ENCODE peak calls at places on chromosomes 4 and X, in six cellular contexts. One of them, this sample, is unnamed.

GRCh38 chr4:138680251-138680650 is 335.3 kb upstream of the NOCT start:
- DNase-seq in MM.1S: no peak
- DNase-seq in psoas muscle: no peak
- DNase-seq in neural progenitor cell: no peak
- DNase-seq in suprapubic skin: no peak
- DNase-seq in heart left ventricle: no peak
- DNase-seq in this sample: no peak

GRCh38 chr4:113978561-113979156 is 788 bp downstream of the ARSJ start:
- DNase-seq in neural progenitor cell: peak; percentile 15
- DNase-seq in psoas muscle: no peak
- DNase-seq in MM.1S: no peak
- DNase-seq in suprapubic skin: no peak
- DNase-seq in heart left ventricle: no peak
- DNase-seq in this sample: no peak

GRCh38 chr4:6772223-6772928 is 10.2 kb upstream of the KIAA0232 start:
- DNase-seq in MM.1S: no peak
- DNase-seq in suprapubic skin: no peak
- DNase-seq in heart left ventricle: no peak
- DNase-seq in neural progenitor cell: no peak
- DNase-seq in psoas muscle: no peak
- DNase-seq in this sample: no peak

GRCh38 chrX:24485976-24486680 is 21.0 kb downstream of the PDK3 start:
- DNase-seq in heart left ventricle: no peak
- DNase-seq in suprapubic skin: no peak
- DNase-seq in neural progenitor cell: peak; percentile 22
- DNase-seq in MM.1S: no peak
- DNase-seq in psoas muscle: no peak
- DNase-seq in this sample: no peak

GRCh38 chr4:122784261-122784660 is 42.4 kb upstream of the FGF2 start:
- DNase-seq in MM.1S: no peak
- DNase-seq in suprapubic skin: no peak
- DNase-seq in neural progenitor cell: no peak
- DNase-seq in heart left ventricle: no peak
- DNase-seq in psoas muscle: no peak
- DNase-seq in this sample: no peak

GRCh38 chrX:10099411-10099810 is 57.4 kb upstream of the CLCN4 start:
- DNase-seq in MM.1S: no peak
- DNase-seq in neural progenitor cell: no peak
- DNase-seq in suprapubic skin: no peak
- DNase-seq in heart left ventricle: no peak
- DNase-seq in psoas muscle: no peak
- DNase-seq in this sample: no peak

GRCh38 chr4:71206763-71207162 is 132.1 kb upstream of the SLC4A4 start:
- DNase-seq in MM.1S: no peak
- DNase-seq in psoas muscle: no peak
- DNase-seq in suprapubic skin: no peak
- DNase-seq in neural progenitor cell: no peak
- DNase-seq in heart left ventricle: no peak
- DNase-seq in this sample: no peak

GRCh38 chrX:119895843-119896326 is at the start of gene AKAP14:
- DNase-seq in MM.1S: no peak
- DNase-seq in neural progenitor cell: no peak
- DNase-seq in heart left ventricle: no peak
- DNase-seq in suprapubic skin: no peak
- DNase-seq in psoas muscle: no peak
- DNase-seq in this sample: no peak

GRCh38 chr4:26911254-26911653 is 50.6 kb downstream of the STIM2 start:
- DNase-seq in heart left ventricle: no peak
- DNase-seq in suprapubic skin: no peak
- DNase-seq in MM.1S: no peak
- DNase-seq in neural progenitor cell: no peak
- DNase-seq in psoas muscle: no peak
- DNase-seq in this sample: no peak

GRCh38 chr4:26909369-26909768 is 48.7 kb downstream of the STIM2 start:
- DNase-seq in MM.1S: no peak
- DNase-seq in psoas muscle: no peak
- DNase-seq in heart left ventricle: no peak
- DNase-seq in neural progenitor cell: no peak
- DNase-seq in suprapubic skin: no peak
- DNase-seq in this sample: no peak

GRCh38 chr4:26912069-26912468 is 51.4 kb downstream of the STIM2 start:
- DNase-seq in psoas muscle: no peak
- DNase-seq in neural progenitor cell: no peak
- DNase-seq in suprapubic skin: no peak
- DNase-seq in heart left ventricle: no peak
- DNase-seq in MM.1S: no peak
- DNase-seq in this sample: no peak

GRCh38 chr4:26916195-26916594 is 55.6 kb downstream of the STIM2 start:
- DNase-seq in suprapubic skin: no peak
- DNase-seq in heart left ventricle: no peak
- DNase-seq in MM.1S: no peak
- DNase-seq in psoas muscle: no peak
- DNase-seq in neural progenitor cell: no peak
- DNase-seq in this sample: no peak

DNA sequence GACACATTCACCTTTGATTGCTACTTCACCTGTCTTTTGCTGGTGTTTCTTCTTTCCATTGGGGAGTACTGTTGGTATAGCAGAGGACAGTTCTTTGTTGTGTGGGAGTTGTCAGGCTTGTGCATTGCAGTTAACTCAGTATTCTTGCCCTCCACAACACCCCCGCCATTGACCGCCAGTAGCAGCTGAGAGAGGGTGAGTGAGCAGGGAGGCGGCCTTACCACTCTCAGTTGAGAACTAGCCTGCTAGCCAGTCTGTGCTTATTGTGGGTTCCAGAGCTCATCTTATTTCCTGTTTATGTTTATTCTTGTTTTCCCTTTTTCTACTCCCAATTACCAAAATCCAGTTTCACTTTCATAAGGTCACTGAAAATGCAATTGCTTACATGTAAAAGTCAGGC is 52.2 kb downstream of the STIM2 start:
- DNase-seq in psoas muscle: no peak
- DNase-seq in suprapubic skin: no peak
- DNase-seq in heart left ventricle: no peak
- DNase-seq in neural progenitor cell: peak; percentile 16
- DNase-seq in MM.1S: peak; percentile 28
- DNase-seq in this sample: no peak
- TF ChIP-seq CTCF in psoas muscle: no peak
- TF ChIP-seq CTCF in suprapubic skin: no peak
- TF ChIP-seq CTCF in heart left ventricle: no peak
- TF ChIP-seq CTCF in neural progenitor cell: no peak
- TF ChIP-seq CTCF in MM.1S: no peak
- TF ChIP-seq CTCF in this sample: no peak

GRCh38 chr4:86451560-86452322 is 91.9 kb upstream of the MAPK10 start:
- DNase-seq in heart left ventricle: no peak
- DNase-seq in neural progenitor cell: peak; percentile 20
- DNase-seq in suprapubic skin: no peak
- DNase-seq in MM.1S: no peak
- DNase-seq in psoas muscle: no peak
- DNase-seq in this sample: no peak

GRCh38 chr4:86453044-86453501 is 93.2 kb upstream of the MAPK10 start:
- DNase-seq in MM.1S: no peak
- DNase-seq in neural progenitor cell: no peak
- DNase-seq in suprapubic skin: no peak
- DNase-seq in heart left ventricle: peak; percentile 34
- DNase-seq in psoas muscle: peak; percentile 13
- DNase-seq in this sample: no peak

GRCh38 chr4:86450861-86451260 is 91.0 kb upstream of the MAPK10 start:
- DNase-seq in suprapubic skin: no peak
- DNase-seq in neural progenitor cell: peak; percentile 57
- DNase-seq in MM.1S: no peak
- DNase-seq in heart left ventricle: no peak
- DNase-seq in psoas muscle: no peak
- DNase-seq in this sample: no peak

GRCh38 chr4:86450189-86450588 is 90.3 kb upstream of the MAPK10 start:
- DNase-seq in psoas muscle: no peak
- DNase-seq in MM.1S: no peak
- DNase-seq in suprapubic skin: no peak
- DNase-seq in heart left ventricle: no peak
- DNase-seq in neural progenitor cell: no peak
- DNase-seq in this sample: no peak

GRCh38 chr4:86452323-86452995 is 92.6 kb upstream of the MAPK10 start:
- DNase-seq in heart left ventricle: no peak
- DNase-seq in suprapubic skin: no peak
- DNase-seq in MM.1S: no peak
- DNase-seq in psoas muscle: no peak
- DNase-seq in neural progenitor cell: no peak
- DNase-seq in this sample: no peak
- H3K4me3 ChIP-seq in heart left ventricle: peak overlapping the region; percentile 49
- H3K4me3 ChIP-seq in suprapubic skin: peak overlapping the region; percentile 5
- H3K4me3 ChIP-seq in MM.1S: no peak overlapping the region
- H3K4me3 ChIP-seq in psoas muscle: peak overlapping the region; percentile 1
- H3K4me3 ChIP-seq in neural progenitor cell: no peak overlapping the region
- H3K4me3 ChIP-seq in this sample: no peak overlapping the region

DNA sequence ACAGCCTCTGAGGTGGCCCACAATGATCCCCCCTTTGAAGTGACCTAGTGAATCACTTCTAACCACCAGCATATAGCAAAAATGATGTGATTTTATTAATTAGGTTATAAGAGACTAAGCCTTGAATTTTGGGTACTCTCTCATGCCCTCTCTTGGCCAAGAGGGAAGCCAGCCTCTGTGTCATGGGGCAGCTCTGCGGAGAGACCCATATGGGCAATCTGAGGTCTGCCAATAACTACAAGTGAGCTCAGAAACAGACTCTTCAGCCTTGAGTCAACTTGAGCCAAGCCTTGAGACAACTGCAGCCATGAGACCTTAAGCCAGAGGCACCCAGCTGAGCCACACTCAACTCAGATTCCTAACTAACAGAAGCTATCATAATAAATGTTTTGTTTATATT is 45.7 kb downstream of the MANBA start:
- DNase-seq in heart left ventricle: no peak
- DNase-seq in suprapubic skin: no peak
- DNase-seq in neural progenitor cell: no peak
- DNase-seq in MM.1S: no peak
- DNase-seq in psoas muscle: no peak
- DNase-seq in this sample: no peak
- TF ChIP-seq CTCF in heart left ventricle: no peak
- TF ChIP-seq CTCF in suprapubic skin: no peak
- TF ChIP-seq CTCF in neural progenitor cell: peak; percentile 18
- TF ChIP-seq CTCF in MM.1S: no peak
- TF ChIP-seq CTCF in psoas muscle: no peak
- TF ChIP-seq CTCF in this sample: no peak

GRCh38 chrX:19863237-19864223 is 23.9 kb downstream of the SH3KBP1 start:
- DNase-seq in heart left ventricle: no peak
- DNase-seq in MM.1S: no peak
- DNase-seq in suprapubic skin: no peak
- DNase-seq in neural progenitor cell: no peak
- DNase-seq in psoas muscle: no peak
- DNase-seq in this sample: peak; percentile 82
- H3K4me3 ChIP-seq in heart left ventricle: no peak overlapping the region
- H3K4me3 ChIP-seq in MM.1S: no peak overlapping the region
- H3K4me3 ChIP-seq in suprapubic skin: no peak overlapping the region
- H3K4me3 ChIP-seq in neural progenitor cell: no peak overlapping the region
- H3K4me3 ChIP-seq in psoas muscle: no peak overlapping the region
- H3K4me3 ChIP-seq in this sample: peak overlapping the region; percentile 18

This sample was measured in GM12864.